ENCODE peak calls at places on chromosomes 2 and 18, in four cellular contexts. I is kidney, N is uterus, W is testis. T is an unnamed sample. For H3K36me3 and H3K4me1, the result is how much of the 10 kb centered on the place peaks cover.

GRCh38 chr18:5524660-5525059 is 19.1 kb downstream of the EPB41L3 start:
- DNase-seq in W (no peak), I (no peak), N (no peak), T (no peak)

GRCh38 chr2:68653538-68653982 is 10.2 kb downstream of the PROKR1 start:
- DNase-seq in W (peak), I (no peak), N (no peak), T (no peak)

GRCh38 chr2:36058953-36059352 is 296.6 kb upstream of the CRIM1 start:
- DNase-seq in I (no peak), W (peak), N (no peak), T (no peak)

GRCh38 chr18:24076950-24077349 is 61.9 kb upstream of the CABYR start:
- DNase-seq in N (no peak), W (no peak), I (no peak), T (no peak)

GRCh38 chr18:70553961-70554325 is 265.1 kb downstream of the SOCS6 start:
- DNase-seq in I (no peak), N (no peak), W (no peak), T (no peak)

GRCh38 chr2:240225660-240226475 is 85.4 kb upstream of the OTOS start:
- DNase-seq in N (no peak), W (peak), I (peak), T (no peak)

GRCh38 chr2:38731684-38732221 is 19.4 kb downstream of the SRSF7 start:
- DNase-seq in W (no peak), I (no peak), N (no peak), T (no peak)

GRCh38 chr2:17827306-17827705 is 11.0 kb downstream of the MSGN1 start:
- DNase-seq in I (no peak), N (no peak), W (no peak), T (no peak)

GRCh38 chr2:235048549-235048948 is 96.7 kb downstream of the SH3BP4 start:
- DNase-seq in W (peak), N (no peak), I (no peak), T (no peak)

GRCh38 chr18:48122816-48123215 is 192.4 kb upstream of the SMAD2 start:
- DNase-seq in I (no peak), W (no peak), N (no peak), T (no peak)

GRCh38 chr2:109614715-109615636 is 812 bp downstream of the SOWAHC start:
- DNase-seq in N (peak), W (peak), I (peak), T (peak)

GRCh38 chr2:121478996-121479735 is 51.5 kb upstream of the RNU4ATAC start:
- DNase-seq in N (no peak), I (no peak), W (no peak), T (no peak)

GRCh38 chr2:174465327-174465726 is 21.5 kb downstream of the GPR155 start:
- DNase-seq in W (peak), N (no peak), I (no peak), T (peak)

GRCh38 chr2:58194451-58194850 is 46.7 kb downstream of the FANCL start:
- DNase-seq in I (no peak), W (no peak), N (no peak), T (no peak)

GRCh38 chr2:95040470-95040869 is 15.0 kb downstream of the MAL start:
- DNase-seq in W (no peak), N (no peak), I (no peak), T (no peak)

GRCh38 chr2:232854082-232854481 is 16.0 kb upstream of the SNORC start:
- DNase-seq in I (peak), N (no peak), W (peak), T (peak)

GRCh38 chr2:181991171-181991885 is 5.7 kb downstream of the PPP1R1C start:
- DNase-seq in N (no peak), I (no peak), W (no peak), T (no peak)

GRCh38 chr2:96698221-96698861 is 41.5 kb downstream of the LMAN2L start:
- DNase-seq in N (no peak), I (no peak), W (no peak), T (no peak)

GRCh38 chr18:25038261-25038660 is 313.7 kb downstream of the ZNF521 start:
- DNase-seq in W (no peak), I (no peak), N (no peak), T (no peak)

GRCh38 chr2:152491139-152491472 is 156.1 kb downstream of the FMNL2 start:
- DNase-seq in N (peak), I (peak), W (peak), T (no peak)

DNA sequence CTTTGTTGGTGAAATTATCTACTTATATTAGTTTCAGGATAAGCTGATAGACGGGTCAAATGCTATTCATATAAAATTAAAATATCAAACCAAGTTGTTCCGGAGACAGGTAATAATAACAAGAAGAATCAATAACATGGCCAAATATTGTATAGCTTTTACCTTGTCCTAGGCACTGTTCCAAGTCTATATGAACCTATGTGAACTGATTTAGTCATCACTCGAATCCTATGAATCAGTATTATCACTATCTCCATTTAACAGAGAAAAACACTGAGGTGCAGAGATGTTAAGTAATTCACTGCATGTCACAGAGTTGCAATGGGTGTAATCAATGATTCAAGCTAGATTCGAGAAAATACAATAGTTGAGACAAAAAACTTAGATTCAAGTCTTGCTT is 40.0 kb upstream of the TRIB2 start:
- DNase-seq in W (no peak), I (no peak), N (no peak), T (no peak)
- H3K36me3 ChIP-seq in W (under half), I (under half), N (under half), T (under half)

GRCh38 chr2:8086796-8087479 is 594.9 kb upstream of the ID2 start:
- DNase-seq in W (no peak), N (no peak), I (no peak), T (no peak)

GRCh38 chr2:8088810-8089209 is 593.0 kb upstream of the ID2 start:
- DNase-seq in N (no peak), I (no peak), W (no peak), T (no peak)

GRCh38 chr2:8089596-8089995 is 592.3 kb upstream of the ID2 start:
- DNase-seq in W (no peak), I (no peak), N (no peak), T (peak)

GRCh38 chr2:8086342-8086741 is 595.5 kb upstream of the ID2 start:
- DNase-seq in W (no peak), N (no peak), I (no peak), T (no peak)

GRCh38 chr2:8087480-8087840 is 594.4 kb upstream of the ID2 start:
- DNase-seq in I (no peak), W (no peak), N (no peak), T (peak)
- H3K4me1 ChIP-seq in I (under half), W (under half), N (under half), T (under half)

GRCh38 chr2:134218928-134219707 is 34.8 kb upstream of the MGAT5 start:
- DNase-seq in N (no peak), W (no peak), I (peak), T (no peak)

GRCh38 chr2:134220525-134220924 is 33.3 kb upstream of the MGAT5 start:
- DNase-seq in W (no peak), I (no peak), N (no peak), T (no peak)

GRCh38 chr2:134217924-134218323 is 35.9 kb upstream of the MGAT5 start:
- DNase-seq in W (no peak), I (no peak), N (no peak), T (no peak)

GRCh38 chr2:134217316-134217715 is 36.6 kb upstream of the MGAT5 start:
- DNase-seq in W (no peak), I (no peak), N (no peak), T (no peak)

GRCh38 chr2:134218414-134218813 is 35.5 kb upstream of the MGAT5 start:
- DNase-seq in N (no peak), W (no peak), I (no peak), T (no peak)
- H3K4me3 ChIP-seq in N (no peak), W (no peak), I (no peak), T (no peak)

DNA sequence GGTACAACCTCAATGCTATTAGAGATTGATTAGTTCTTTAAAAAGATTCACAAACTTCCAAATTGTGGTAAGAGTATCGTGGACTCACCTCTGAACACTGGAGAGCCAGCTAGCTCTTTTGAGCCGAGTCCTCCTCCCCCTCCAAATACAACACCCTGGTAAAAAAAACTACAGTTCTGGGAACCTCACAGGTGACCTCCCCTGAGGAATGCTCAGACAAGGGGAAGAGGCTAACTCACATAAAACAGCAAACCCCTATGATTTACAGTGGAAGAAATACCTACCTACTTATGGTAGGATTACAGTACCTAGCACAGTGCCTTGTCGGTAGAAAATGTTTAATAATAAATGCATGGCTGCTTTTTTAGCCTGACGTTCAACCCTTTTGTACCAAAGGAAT is 8.4 kb downstream of the ZNF24 start:
- DNase-seq in W (no peak), N (no peak), I (no peak), T (no peak)
- H3K36me3 ChIP-seq in W (under half), N (under half), I (half or more), T (half or more)

GRCh38 chr2:111698743-111699554 is 185.0 kb downstream of the ANAPC1 start:
- DNase-seq in N (no peak), W (peak), I (peak), T (peak)
- H3K4me1 ChIP-seq in N (under half), W (under half), I (under half), T (under half)

GRCh38 chr2:218872645-218873358 is 7.8 kb upstream of the WNT10A start:
- DNase-seq in W (no peak), N (no peak), I (no peak), T (no peak)
- H3K4me3 ChIP-seq in W (no peak), N (no peak), I (no peak), T (no peak)

GRCh38 chr18:3071676-3072075 is 58.7 kb upstream of the LPIN2 start:
- DNase-seq in N (no peak), I (no peak), W (no peak), T (no peak)
- H3K36me3 ChIP-seq in N (under half), I (under half), W (under half), T (half or more)

GRCh38 chr2:106187426-106187825 is 6.7 kb downstream of the UXS1 start:
- DNase-seq in N (no peak), I (no peak), W (no peak), T (no peak)

GRCh38 chr2:106189764-106190468 is 4.2 kb downstream of the UXS1 start:
- DNase-seq in I (no peak), W (no peak), N (no peak), T (no peak)

GRCh38 chr2:106191511-106192016 is 2.5 kb downstream of the UXS1 start:
- DNase-seq in N (no peak), I (no peak), W (no peak), T (no peak)

GRCh38 chr2:106192752-106193490 is 1.2 kb downstream of the UXS1 start:
- DNase-seq in N (peak), I (peak), W (peak), T (peak)

DNA sequence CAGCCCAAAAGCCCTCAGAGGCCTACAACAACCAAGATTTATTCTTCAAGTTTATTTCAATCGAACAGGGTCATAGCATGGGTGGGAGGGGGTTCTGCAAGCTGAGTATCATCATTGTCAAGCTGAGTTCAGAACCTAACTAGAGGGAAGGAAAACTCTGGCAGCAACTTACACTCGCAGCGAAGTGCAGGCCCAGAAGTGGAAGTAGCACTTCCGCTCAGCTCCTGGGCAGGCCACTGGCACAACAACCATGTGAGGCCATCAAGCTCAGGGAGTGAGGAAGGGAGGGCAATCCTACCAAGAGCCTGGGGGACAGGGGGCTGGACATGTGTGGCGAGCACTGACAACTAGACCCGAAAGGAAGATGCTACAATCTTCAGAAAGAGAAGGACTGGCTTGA is 4.8 kb downstream of the UXS1 start:
- DNase-seq in W (no peak), N (no peak), I (no peak), T (no peak)
- H3K4me1 ChIP-seq in W (under half), N (under half), I (under half), T (under half)

GRCh38 chr2:224518806-224519580 is 66.2 kb downstream of the CUL3 start:
- DNase-seq in I (no peak), N (no peak), W (no peak), T (peak)
- H3K4me3 ChIP-seq in I (no peak), N (no peak), W (no peak), T (no peak)

T was measured in cardiac muscle cell.